ENCODE peak calls at places on chromosomes 16 and 17, in eight cellular contexts. I is heart right ventricle; O is Ammon's horn; F is neural crest cell; V is skeletal muscle cell; E is Peyer's patch; Q is PC-9; H is activated naive CD4-positive, alpha-beta T cell. K is an unnamed sample.

GRCh38 chr17:38585056-38585804 is 20.5 kb downstream of the SRCIN1 start:
- DNase-seq in F (no peak), E (no peak), H (no peak), V (no peak), I (no peak), Q (peak), O (no peak), K (no peak)

GRCh38 chr16:54746596-54746995 is 184.1 kb upstream of the IRX5 start:
- DNase-seq in I (no peak), Q (no peak), V (no peak), F (no peak), E (no peak), O (no peak), H (no peak), K (no peak)

GRCh38 chr16:67150833-67151396 is at the start of gene B3GNT9:
- DNase-seq in O (peak), F (peak), V (no peak), H (no peak), I (peak), E (peak), Q (peak), K (no peak)

GRCh38 chr16:57634171-57634570 is 5.7 kb downstream of the ADGRG1 start:
- DNase-seq in F (no peak), H (no peak), O (no peak), I (no peak), Q (peak), V (no peak), E (no peak), K (no peak)

GRCh38 chr16:75216127-75216526 is 2.7 kb upstream of the CTRB1 start:
- DNase-seq in Q (no peak), O (no peak), I (no peak), E (no peak), F (no peak), H (no peak), V (no peak), K (peak)

GRCh38 chr17:2068101-2068518 is 13.2 kb downstream of the HIC1 start:
- DNase-seq in Q (no peak), O (no peak), I (no peak), E (no peak), H (no peak), V (no peak), F (no peak), K (peak)

GRCh38 chr17:31877911-31878702 is 19.1 kb upstream of the COPRS start:
- DNase-seq in H (no peak), Q (no peak), I (no peak), O (no peak), V (no peak), F (no peak), E (no peak), K (peak)

GRCh38 chr17:19365833-19366636 is 3.5 kb upstream of the B9D1 start:
- DNase-seq in V (no peak), E (peak), I (no peak), H (no peak), F (no peak), Q (no peak), O (no peak), K (no peak)

GRCh38 chr17:17179371-17179827 is 26.7 kb downstream of the PLD6 start:
- DNase-seq in Q (no peak), F (no peak), I (no peak), O (no peak), E (no peak), H (no peak), V (no peak), K (no peak)

GRCh38 chr17:32746280-32746679 is 130.6 kb downstream of the MYO1D start:
- DNase-seq in I (no peak), Q (no peak), H (no peak), V (no peak), O (no peak), F (no peak), E (no peak), K (no peak)

GRCh38 chr17:77727216-77727615 is 231.3 kb upstream of the TNRC6C start:
- DNase-seq in H (no peak), E (no peak), V (no peak), O (no peak), Q (no peak), I (no peak), F (no peak), K (no peak)

GRCh38 chr17:83190601-83191387 is 111.4 kb downstream of the METRNL start:
- DNase-seq in I (no peak), F (no peak), H (no peak), V (no peak), O (no peak), E (peak), Q (no peak), K (no peak)

GRCh38 chr17:55202906-55203305 is 61.9 kb upstream of the HLF start:
- DNase-seq in H (no peak), F (no peak), I (no peak), O (no peak), V (no peak), Q (no peak), E (no peak), K (no peak)

GRCh38 chr17:67212231-67212630 is 32.8 kb downstream of the HELZ start:
- DNase-seq in I (no peak), O (no peak), F (no peak), E (no peak), V (no peak), H (no peak), Q (no peak), K (no peak)

GRCh38 chr17:39165178-39165843 is 650 bp downstream of the ARL5C start:
- DNase-seq in F (no peak), V (no peak), I (no peak), E (no peak), Q (no peak), O (no peak), H (no peak), K (no peak)

GRCh38 chr16:28090646-28091377 is 27.3 kb upstream of the GSG1L start:
- DNase-seq in I (no peak), O (no peak), F (no peak), E (no peak), H (no peak), V (peak), Q (peak), K (no peak)

GRCh38 chr17:43020789-43021738 is 1.1 kb downstream of the VAT1 start:
- DNase-seq in H (no peak), E (peak), I (peak), O (peak), F (no peak), V (no peak), Q (peak), K (no peak)

GRCh38 chr17:42460371-42460770 is 1.7 kb downstream of the ATP6V0A1 start:
- DNase-seq in F (no peak), O (peak), V (no peak), E (no peak), I (no peak), H (no peak), Q (no peak), K (no peak)

GRCh38 chr16:86566966-86567700 is 504 bp downstream of the FOXC2 start:
- DNase-seq in F (no peak), I (no peak), Q (no peak), H (no peak), E (no peak), V (no peak), O (no peak), K (no peak)

GRCh38 chr17:80992077-80992947 is 671 bp downstream of the CHMP6 start:
- DNase-seq in F (no peak), V (no peak), H (no peak), Q (no peak), I (no peak), E (peak), O (no peak), K (no peak)

GRCh38 chr16:2223375-2224182 is at the start of gene E4F1:
- DNase-seq in V (peak), H (peak), F (peak), I (peak), Q (peak), E (peak), O (peak), K (peak)

GRCh38 chr16:89113152-89113547 is 19.5 kb downstream of the ACSF3 start:
- DNase-seq in Q (no peak), F (no peak), H (no peak), V (no peak), E (peak), I (no peak), O (no peak), K (no peak)

GRCh38 chr17:15744885-15745284 is 12.8 kb downstream of the TBC1D26 start:
- DNase-seq in F (no peak), O (no peak), Q (no peak), E (no peak), V (no peak), I (no peak), H (no peak), K (peak)

GRCh38 chr16:3256876-3257465 is 538 bp upstream of the MEFV start:
- DNase-seq in E (no peak), F (no peak), Q (no peak), V (no peak), I (no peak), H (no peak), O (no peak), K (peak)

GRCh38 chr16:1839554-1839953 is 12.5 kb downstream of the FAHD1 start:
- DNase-seq in H (no peak), I (no peak), Q (no peak), O (no peak), E (no peak), F (no peak), V (peak), K (no peak)

GRCh38 chr16:67727521-67728485 is 8.7 kb upstream of the GFOD2 start:
- DNase-seq in H (no peak), F (no peak), I (no peak), Q (no peak), O (no peak), E (no peak), V (no peak), K (no peak)

GRCh38 chr17:42979511-42980273 is at the start of gene PTGES3L:
- DNase-seq in V (no peak), E (peak), H (no peak), O (peak), Q (peak), I (peak), F (no peak), K (no peak)

K was measured in astrocyte of the cerebellum.